ENCODE peak calls at places on chromosomes 2 and 18, in six cellular contexts. One of them, this sample, is unnamed.

GRCh38 chr2:85106489-85107180 is 26.6 kb upstream of the TCF7L1 start:
- DNase-seq in HepG2: no peak
- DNase-seq in K562: no peak
- DNase-seq in HCT116: no peak
- DNase-seq in WTC11: no peak
- DNase-seq in GM12878: no peak
- DNase-seq in this sample: no peak

GRCh38 chr2:221480251-221480650 is 91.9 kb downstream of the EPHA4 start:
- DNase-seq in WTC11: no peak
- DNase-seq in HCT116: no peak
- DNase-seq in K562: no peak
- DNase-seq in HepG2: no peak
- DNase-seq in GM12878: no peak
- DNase-seq in this sample: no peak

GRCh38 chr2:106104332-106105062 is 89.6 kb downstream of the UXS1 start:
- DNase-seq in GM12878: no peak
- DNase-seq in HCT116: peak; percentile 44
- DNase-seq in WTC11: peak; percentile 65
- DNase-seq in K562: peak; percentile 79
- DNase-seq in HepG2: peak; percentile 72
- DNase-seq in this sample: peak; percentile 67

GRCh38 chr2:232389327-232389726 is 10.8 kb downstream of the ALPP start:
- DNase-seq in GM12878: no peak
- DNase-seq in HCT116: no peak
- DNase-seq in WTC11: no peak
- DNase-seq in K562: no peak
- DNase-seq in HepG2: no peak
- DNase-seq in this sample: no peak

GRCh38 chr18:58592223-58593214 is 36.4 kb downstream of the ALPK2 start:
- DNase-seq in GM12878: no peak
- DNase-seq in HCT116: no peak
- DNase-seq in HepG2: no peak
- DNase-seq in WTC11: no peak
- DNase-seq in K562: no peak
- DNase-seq in this sample: no peak

GRCh38 chr2:197498937-197499593 is 575 bp downstream of the HSPD1 start:
- DNase-seq in WTC11: peak; percentile 57
- DNase-seq in HepG2: peak; percentile 57
- DNase-seq in GM12878: no peak
- DNase-seq in K562: peak; percentile 44
- DNase-seq in HCT116: no peak
- DNase-seq in this sample: no peak

GRCh38 chr18:78563110-78563509 is 416.5 kb upstream of the SALL3 start:
- DNase-seq in K562: no peak
- DNase-seq in WTC11: no peak
- DNase-seq in GM12878: no peak
- DNase-seq in HCT116: no peak
- DNase-seq in HepG2: no peak
- DNase-seq in this sample: no peak

GRCh38 chr2:202377308-202377736 is 1.2 kb downstream of the BMPR2 start:
- DNase-seq in K562: peak; percentile 13
- DNase-seq in WTC11: peak; percentile 42
- DNase-seq in GM12878: no peak
- DNase-seq in HCT116: no peak
- DNase-seq in HepG2: peak; percentile 38
- DNase-seq in this sample: peak; percentile 61

GRCh38 chr2:150513647-150514046 is 26.2 kb upstream of the RND3 start:
- DNase-seq in K562: no peak
- DNase-seq in HepG2: no peak
- DNase-seq in WTC11: no peak
- DNase-seq in HCT116: no peak
- DNase-seq in GM12878: no peak
- DNase-seq in this sample: no peak

GRCh38 chr2:111202266-111203040 is 81.7 kb downstream of the BCL2L11 start:
- DNase-seq in HCT116: no peak
- DNase-seq in K562: no peak
- DNase-seq in WTC11: no peak
- DNase-seq in GM12878: no peak
- DNase-seq in HepG2: no peak
- DNase-seq in this sample: no peak

GRCh38 chr18:24964213-24964612 is 387.8 kb downstream of the ZNF521 start:
- DNase-seq in HCT116: no peak
- DNase-seq in K562: no peak
- DNase-seq in HepG2: no peak
- DNase-seq in WTC11: peak; percentile 51
- DNase-seq in GM12878: no peak
- DNase-seq in this sample: no peak

GRCh38 chr18:64171576-64171975 is 22.7 kb upstream of the LINC00305 start:
- DNase-seq in K562: no peak
- DNase-seq in HepG2: no peak
- DNase-seq in HCT116: no peak
- DNase-seq in GM12878: no peak
- DNase-seq in WTC11: no peak
- DNase-seq in this sample: no peak

GRCh38 chr2:160209457-160209856 is 9.4 kb upstream of the ITGB6 start:
- DNase-seq in HepG2: no peak
- DNase-seq in K562: no peak
- DNase-seq in WTC11: no peak
- DNase-seq in HCT116: no peak
- DNase-seq in GM12878: peak; percentile 37
- DNase-seq in this sample: no peak

GRCh38 chr18:77119851-77120491 is 12.6 kb downstream of the MBP start:
- DNase-seq in GM12878: no peak
- DNase-seq in WTC11: no peak
- DNase-seq in HCT116: no peak
- DNase-seq in HepG2: no peak
- DNase-seq in K562: no peak
- DNase-seq in this sample: no peak

GRCh38 chr2:177817300-177817699 is 255.3 kb downstream of the PDE11A start:
- DNase-seq in WTC11: no peak
- DNase-seq in HCT116: no peak
- DNase-seq in GM12878: no peak
- DNase-seq in K562: no peak
- DNase-seq in HepG2: no peak
- DNase-seq in this sample: no peak

DNA sequence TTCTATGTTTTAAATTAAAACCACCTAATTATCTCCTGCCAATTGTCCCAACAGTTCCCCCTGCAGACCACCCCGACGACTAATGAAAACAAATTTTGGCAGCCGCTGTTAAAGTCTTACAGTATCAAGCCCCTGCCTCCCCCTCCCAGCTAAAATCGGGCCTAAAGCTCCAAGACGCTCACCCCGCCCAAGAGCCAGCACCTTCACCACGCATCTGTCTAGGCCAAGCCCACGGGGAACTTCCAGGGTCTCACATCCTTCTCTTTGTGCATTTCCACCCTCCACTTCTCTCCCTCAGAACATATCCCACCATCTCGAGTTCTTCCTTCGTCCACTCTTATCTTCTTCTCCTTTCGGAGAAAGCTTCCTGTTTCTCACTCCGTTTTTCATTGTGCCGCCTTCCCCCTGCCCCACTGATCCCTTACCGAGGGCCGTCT is 438 bp downstream of the PRPF40A start:
- DNase-seq in HepG2: peak; percentile 46
- DNase-seq in WTC11: peak; percentile 25
- DNase-seq in HCT116: no peak
- DNase-seq in K562: peak; percentile 25
- DNase-seq in GM12878: no peak
- DNase-seq in this sample: peak; percentile 51
- TF ChIP-seq ATF3 in HepG2: no peak
- TF ChIP-seq ATF3 in WTC11: no peak
- TF ChIP-seq ATF3 in HCT116: no peak
- TF ChIP-seq ATF3 in K562: no peak
- TF ChIP-seq ATF3 in GM12878: no peak
- TF ChIP-seq ATF3 in this sample: no peak

GRCh38 chr2:121146630-121147029 is 138.4 kb downstream of the TFCP2L1 start:
- DNase-seq in K562: no peak
- DNase-seq in GM12878: no peak
- DNase-seq in HCT116: no peak
- DNase-seq in HepG2: no peak
- DNase-seq in WTC11: no peak
- DNase-seq in this sample: no peak
- TF ChIP-seq ATF3 in K562: no peak
- TF ChIP-seq ATF3 in GM12878: no peak
- TF ChIP-seq ATF3 in HCT116: no peak
- TF ChIP-seq ATF3 in HepG2: no peak
- TF ChIP-seq ATF3 in WTC11: no peak
- TF ChIP-seq ATF3 in this sample: no peak

DNA sequence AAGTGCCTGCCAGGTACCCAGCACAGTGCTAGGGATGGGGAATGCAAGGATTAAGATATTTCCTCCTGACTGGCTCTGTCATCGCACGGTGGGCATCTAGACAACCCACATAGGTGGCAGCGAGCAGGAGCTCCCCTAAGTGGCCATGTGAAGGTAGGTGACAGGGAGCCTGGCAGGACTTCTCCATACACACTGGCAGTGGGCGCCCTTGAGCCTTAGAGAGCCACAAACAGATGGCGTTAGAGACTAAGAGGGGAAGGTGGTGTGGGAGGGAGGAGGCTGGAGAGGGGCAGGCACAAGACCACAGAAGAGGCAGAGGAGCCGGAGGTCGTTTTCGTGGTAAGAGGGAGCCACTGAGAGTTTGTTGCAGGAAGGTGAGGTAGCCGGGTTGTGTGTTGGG is 15.2 kb downstream of the PRELID3A start:
- DNase-seq in GM12878: no peak
- DNase-seq in K562: no peak
- DNase-seq in WTC11: peak; percentile 36
- DNase-seq in HepG2: peak; percentile 35
- DNase-seq in HCT116: no peak
- DNase-seq in this sample: no peak
- TF ChIP-seq ATF3 in GM12878: no peak
- TF ChIP-seq ATF3 in K562: no peak
- TF ChIP-seq ATF3 in WTC11: no peak
- TF ChIP-seq ATF3 in HepG2: no peak
- TF ChIP-seq ATF3 in HCT116: no peak
- TF ChIP-seq ATF3 in this sample: no peak

DNA sequence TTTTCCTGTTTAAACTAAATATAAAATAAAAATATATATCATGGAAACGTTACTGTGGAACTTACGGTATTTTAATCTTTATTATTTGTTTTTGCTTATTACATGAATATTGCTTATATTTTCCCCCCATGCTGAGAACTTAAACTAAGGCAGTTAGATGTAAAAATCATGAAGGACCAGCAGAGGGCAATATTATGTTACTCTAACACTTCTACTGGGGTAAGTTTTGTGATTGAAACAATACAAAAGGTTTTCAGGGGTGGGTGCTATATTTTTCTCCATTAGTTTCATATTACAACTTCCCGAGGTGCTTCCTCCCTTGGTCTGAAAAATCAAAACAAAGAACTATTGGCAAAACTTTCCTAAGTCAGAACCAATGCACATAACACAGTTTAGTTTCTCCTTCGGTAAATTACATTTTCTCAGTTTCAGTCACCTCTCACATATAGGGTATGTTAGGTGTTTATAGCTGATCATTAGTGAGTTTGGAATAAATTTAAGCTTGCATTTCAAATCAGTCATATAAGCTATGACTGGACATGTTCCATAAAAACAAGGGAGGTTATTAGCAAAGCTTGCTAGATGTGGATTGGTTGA is 54.8 kb downstream of the ZNF407 start:
- DNase-seq in K562: peak; percentile 12
- DNase-seq in WTC11: no peak
- DNase-seq in HCT116: peak; percentile 27
- DNase-seq in GM12878: no peak
- DNase-seq in HepG2: peak; percentile 33
- DNase-seq in this sample: no peak
- TF ChIP-seq ATF3 in K562: no peak
- TF ChIP-seq ATF3 in WTC11: no peak
- TF ChIP-seq ATF3 in HCT116: no peak
- TF ChIP-seq ATF3 in GM12878: no peak
- TF ChIP-seq ATF3 in HepG2: no peak
- TF ChIP-seq ATF3 in this sample: no peak

GRCh38 chr2:23452853-23453420 is 68.0 kb downstream of the KLHL29 start:
- DNase-seq in HepG2: no peak
- DNase-seq in WTC11: no peak
- DNase-seq in GM12878: peak; percentile 33
- DNase-seq in HCT116: no peak
- DNase-seq in K562: no peak
- DNase-seq in this sample: no peak
- TF ChIP-seq ATF3 in HepG2: no peak
- TF ChIP-seq ATF3 in WTC11: no peak
- TF ChIP-seq ATF3 in GM12878: no peak
- TF ChIP-seq ATF3 in HCT116: no peak
- TF ChIP-seq ATF3 in K562: no peak
- TF ChIP-seq ATF3 in this sample: no peak

DNA sequence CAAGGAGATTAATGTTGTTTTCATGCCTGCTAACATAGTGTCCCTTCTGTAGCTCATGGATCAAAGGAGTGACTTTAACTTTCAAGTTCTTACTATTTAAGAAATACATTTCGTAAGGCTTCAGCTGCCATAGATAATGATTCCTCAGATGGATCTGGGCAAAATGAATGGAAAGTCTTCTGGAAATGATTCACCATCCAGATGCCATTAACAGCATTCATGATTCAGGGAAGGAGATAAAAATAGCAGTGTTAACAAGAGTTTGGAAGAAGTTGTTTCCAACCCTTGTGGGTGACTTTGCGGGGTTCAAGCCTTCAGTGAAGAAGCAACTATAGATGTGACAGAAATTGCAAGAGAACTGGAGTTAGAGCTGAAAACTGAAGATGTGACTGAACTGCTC is 17.0 kb downstream of the VRK2 start:
- DNase-seq in K562: no peak
- DNase-seq in GM12878: no peak
- DNase-seq in WTC11: no peak
- DNase-seq in HCT116: no peak
- DNase-seq in HepG2: no peak
- DNase-seq in this sample: no peak
- TF ChIP-seq ATF3 in K562: no peak
- TF ChIP-seq ATF3 in GM12878: no peak
- TF ChIP-seq ATF3 in WTC11: no peak
- TF ChIP-seq ATF3 in HCT116: no peak
- TF ChIP-seq ATF3 in HepG2: no peak
- TF ChIP-seq ATF3 in this sample: no peak

This sample was measured in H1.